ENCODE peak calls at places on chromosomes 4 and X, in eight cellular contexts. J, S, B, E, C, Y, A and Q are unnamed samples.

GRCh38 chr4:76545161-76545884 is 110.3 kb downstream of the SHROOM3 start:
- DNase-seq in J (no peak), E (no peak), Y (no peak), A (no peak), C (peak; percentile 32), S (no peak), B (peak; percentile 41), Q (no peak)

GRCh38 chrX:153061732-153062131 is 5.5 kb downstream of the PNMA3 start:
- DNase-seq in C (no peak), A (no peak), E (no peak), B (peak; percentile 55), S (no peak), J (no peak), Y (no peak), Q (no peak)

GRCh38 chrX:72182924-72183323 is 1.4 kb downstream of the PIN4 start:
- DNase-seq in C (no peak), S (no peak), Y (no peak), J (no peak), B (no peak), E (no peak), A (no peak), Q (no peak)

GRCh38 chrX:47751670-47752069 is 85.0 kb upstream of the ZNF81 start:
- DNase-seq in B (peak; percentile 31), C (peak; percentile 32), E (peak; percentile 18), A (peak; percentile 28), S (no peak), Y (peak; percentile 66), J (no peak), Q (peak; percentile 51)

GRCh38 chrX:48958635-48959094 is 1.3 kb upstream of the OTUD5 start:
- DNase-seq in Y (no peak), E (no peak), A (peak; percentile 50), J (peak; percentile 19), S (no peak), B (peak; percentile 64), C (no peak), Q (no peak)

GRCh38 chr4:7428261-7429068 is 6.3 kb downstream of the PSAPL1 start:
- DNase-seq in J (no peak), S (no peak), E (no peak), B (no peak), Y (peak; percentile 41), C (peak; percentile 46), A (peak; percentile 12), Q (peak; percentile 75)

GRCh38 chr4:143558823-143559756 is 45.6 kb downstream of the SMARCA5 start:
- DNase-seq in B (peak; percentile 70), E (peak; percentile 38), C (peak; percentile 9), Y (peak; percentile 86), A (peak; percentile 73), S (peak; percentile 15), J (no peak), Q (peak; percentile 91)

GRCh38 chrX:134551365-134552095 is 91.6 kb downstream of the HPRT1 start:
- DNase-seq in B (peak; percentile 71), E (no peak), J (no peak), Y (no peak), S (no peak), C (no peak), A (no peak), Q (peak; percentile 32)

GRCh38 chr4:646460-646859 is 21.1 kb downstream of the PDE6B start:
- DNase-seq in S (no peak), B (no peak), J (no peak), E (no peak), Y (no peak), A (peak; percentile 39), C (no peak), Q (peak; percentile 66)

GRCh38 chrX:51852621-51853020 is 40.8 kb upstream of the MAGED1 start:
- DNase-seq in S (no peak), Y (no peak), C (no peak), A (no peak), J (no peak), B (no peak), E (no peak), Q (no peak)

GRCh38 chr4:109622581-109622980 is 62.5 kb downstream of the MCUB start:
- DNase-seq in C (no peak), S (no peak), Y (no peak), E (no peak), B (no peak), J (no peak), A (no peak), Q (no peak)

GRCh38 chr4:20248155-20248558 is 3.5 kb upstream of the SLIT2 start:
- DNase-seq in C (peak; percentile 17), B (peak; percentile 82), A (no peak), Y (no peak), E (peak; percentile 40), S (peak; percentile 56), J (no peak), Q (no peak)

GRCh38 chrX:107374116-107374515 is 75.3 kb upstream of the FRMPD3 start:
- DNase-seq in S (no peak), Y (no peak), B (no peak), A (no peak), C (no peak), J (no peak), E (no peak), Q (peak; percentile 74)

GRCh38 chr4:145279122-145279960 is 99.0 kb upstream of the OTUD4 start:
- DNase-seq in J (no peak), B (peak; percentile 78), C (no peak), Y (no peak), E (no peak), A (no peak), S (no peak), Q (no peak)

GRCh38 chrX:101219840-101220191 is 230 bp downstream of the DRP2 start:
- DNase-seq in S (no peak), Y (no peak), E (no peak), C (peak; percentile 5), J (no peak), A (peak; percentile 19), B (peak; percentile 53), Q (peak; percentile 40)

GRCh38 chr4:182144621-182145359 is 98.4 kb upstream of the TENM3 start:
- DNase-seq in Y (peak; percentile 57), C (peak; percentile 67), S (no peak), J (no peak), E (no peak), B (peak; percentile 12), A (no peak), Q (peak; percentile 13)

GRCh38 chr4:99402765-99403164 is 32.4 kb downstream of the ADH7 start:
- DNase-seq in J (no peak), S (no peak), Y (peak; percentile 14), A (no peak), B (no peak), E (no peak), C (no peak), Q (no peak)

GRCh38 chr4:139776235-139776634 is 110.6 kb downstream of the MGST2 start:
- DNase-seq in B (no peak), C (no peak), A (no peak), Y (no peak), E (no peak), S (no peak), J (no peak), Q (peak; percentile 21)